ENCODE peak calls at places on chromosomes 6 and 20, in eight cellular contexts. J, S, P, T, L, O, H and B are unnamed samples. For H3K36me3, the result is how much of the 10 kb centered on the place peaks cover.

GRCh38 chr20:10745790-10746189 is 72.0 kb upstream of the JAG1 start:
- ATAC-seq in J (no peak), S (no peak), P (no peak), T (no peak), L (no peak), O (no peak), H (no peak), B (no peak)

GRCh38 chr20:1535420-1536175 is 21.9 kb downstream of the SIRPD start:
- ATAC-seq in J (no peak), S (peak), P (no peak), T (no peak), L (no peak), O (no peak), H (peak), B (no peak)

GRCh38 chr6:63307581-63308246 is 12.1 kb downstream of the LGSN start:
- ATAC-seq in J (no peak), S (no peak), P (peak), T (no peak), L (peak), O (peak), H (peak), B (no peak)

GRCh38 chr20:40682104-40683045 is 6.7 kb downstream of the MAFB start:
- ATAC-seq in J (peak), S (no peak), P (peak), T (no peak), L (no peak), O (no peak), H (peak), B (peak)

GRCh38 chr6:49839957-49840356 is 26.4 kb downstream of the CRISP1 start:
- ATAC-seq in J (no peak), S (no peak), P (no peak), T (no peak), L (no peak), O (no peak), H (no peak), B (no peak)

GRCh38 chr6:11288065-11288464 is 55.6 kb upstream of the NEDD9 start:
- ATAC-seq in J (peak), S (no peak), P (no peak), T (no peak), L (no peak), O (no peak), H (peak), B (no peak)

GRCh38 chr6:56851104-56851503 is 103.8 kb upstream of the BEND6 start:
- ATAC-seq in J (no peak), S (no peak), P (peak), T (no peak), L (no peak), O (no peak), H (peak), B (peak)

GRCh38 chr20:8292793-8293192 is 160.7 kb downstream of the PLCB1 start:
- ATAC-seq in J (no peak), S (no peak), P (no peak), T (no peak), L (no peak), O (no peak), H (no peak), B (no peak)

GRCh38 chr20:57893364-57894001 is 183.7 kb upstream of the PMEPA1 start:
- ATAC-seq in J (no peak), S (no peak), P (no peak), T (no peak), L (no peak), O (no peak), H (no peak), B (no peak)

GRCh38 chr6:148811472-148811871 is 64.6 kb downstream of the UST start:
- ATAC-seq in J (no peak), S (no peak), P (no peak), T (no peak), L (no peak), O (no peak), H (no peak), B (peak)

GRCh38 chr6:71730284-71730683 is 156.1 kb upstream of the RIMS1 start:
- ATAC-seq in J (no peak), S (no peak), P (no peak), T (no peak), L (no peak), O (no peak), H (no peak), B (no peak)

GRCh38 chr20:41228858-41229257 is 88.7 kb downstream of the ZHX3 start:
- ATAC-seq in J (no peak), S (no peak), P (no peak), T (no peak), L (no peak), O (no peak), H (no peak), B (no peak)

GRCh38 chr6:46989384-46989783 is 52.7 kb downstream of the ADGRF1 start:
- ATAC-seq in J (no peak), S (no peak), P (no peak), T (no peak), L (no peak), O (peak), H (peak), B (peak)

GRCh38 chr6:90184334-90185298 is 112.0 kb downstream of the BACH2 start:
- ATAC-seq in J (peak), S (no peak), P (peak), T (peak), L (peak), O (no peak), H (peak), B (no peak)

DNA sequence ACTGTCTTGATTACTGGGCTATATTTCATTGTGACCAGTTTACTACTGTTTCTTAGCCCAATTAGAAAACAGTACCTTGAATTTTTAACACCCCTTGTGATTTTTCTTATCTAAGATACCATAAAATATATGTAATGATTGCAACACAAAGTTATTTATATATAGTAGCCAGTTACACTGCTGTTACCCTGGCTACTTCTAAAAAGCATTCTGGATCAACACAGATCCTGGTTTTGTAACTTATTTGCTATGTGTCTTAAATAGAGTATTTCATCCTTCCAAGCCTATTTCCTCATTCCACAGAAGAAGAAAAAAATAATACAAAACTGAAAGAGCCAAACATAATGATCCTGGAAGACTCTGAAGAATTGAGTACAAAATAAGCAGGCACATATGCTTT is 18.9 kb upstream of the GSTA4 start:
- ATAC-seq in J (peak), S (no peak), P (peak), T (no peak), L (no peak), O (no peak), H (no peak), B (no peak)
- H3K36me3 ChIP-seq in J (under half), S (half or more), P (under half), T (half or more), L (under half), O (under half), H (half or more), B (half or more)

DNA sequence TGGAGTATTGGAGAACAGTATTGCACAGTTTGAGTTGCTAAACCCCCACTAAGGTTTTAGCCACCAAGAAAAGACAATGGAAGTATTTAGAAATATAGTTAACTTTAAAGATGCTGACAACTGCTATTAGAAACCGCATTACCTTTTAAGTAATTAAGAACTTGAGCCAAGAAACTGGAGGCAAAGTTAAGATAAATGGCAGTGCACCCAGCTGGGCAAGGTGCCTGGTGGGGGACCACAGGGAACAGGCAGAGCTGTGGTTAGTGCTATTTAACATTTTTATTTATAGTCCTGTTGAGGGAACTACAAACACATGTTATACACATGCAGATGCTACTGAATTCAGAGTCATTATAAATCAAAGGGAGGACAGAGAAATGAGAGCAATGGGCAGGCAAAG is 447.9 kb downstream of the TFAP2B start:
- ATAC-seq in J (no peak), S (no peak), P (no peak), T (no peak), L (no peak), O (no peak), H (no peak), B (no peak)
- H3K27ac ChIP-seq in J (no peak), S (no peak), P (no peak), T (no peak), L (no peak), O (no peak), H (no peak), B (no peak)

GRCh38 chr20:47627540-47627939 is 125.9 kb downstream of the NCOA3 start:
- ATAC-seq in J (no peak), S (no peak), P (no peak), T (no peak), L (no peak), O (no peak), H (no peak), B (no peak)

GRCh38 chr20:47635256-47635655 is 133.6 kb downstream of the NCOA3 start:
- ATAC-seq in J (no peak), S (no peak), P (no peak), T (no peak), L (no peak), O (no peak), H (no peak), B (no peak)

DNA sequence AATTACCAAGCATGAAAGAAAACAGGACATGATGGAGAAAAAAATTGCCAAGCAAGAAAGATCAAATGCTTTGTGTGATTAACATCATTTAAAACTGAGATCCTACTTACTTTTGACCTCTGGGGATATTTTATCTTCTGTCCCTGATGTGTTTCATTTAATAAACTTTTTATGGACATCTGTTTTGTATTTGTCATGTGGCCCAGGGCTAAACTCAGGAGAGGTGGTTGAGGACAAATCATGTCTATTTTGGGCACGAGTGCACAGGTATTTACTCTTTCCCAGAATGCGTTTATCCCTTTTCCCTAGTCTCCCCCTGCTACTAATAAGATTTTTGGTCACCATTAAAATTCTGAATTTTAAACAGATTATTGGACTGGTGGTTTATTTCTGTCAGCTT is 128.2 kb downstream of the NCOA3 start:
- ATAC-seq in J (no peak), S (no peak), P (no peak), T (no peak), L (no peak), O (no peak), H (no peak), B (no peak)
- H3K36me3 ChIP-seq in J (under half), S (half or more), P (under half), T (under half), L (under half), O (under half), H (half or more), B (under half)

DNA sequence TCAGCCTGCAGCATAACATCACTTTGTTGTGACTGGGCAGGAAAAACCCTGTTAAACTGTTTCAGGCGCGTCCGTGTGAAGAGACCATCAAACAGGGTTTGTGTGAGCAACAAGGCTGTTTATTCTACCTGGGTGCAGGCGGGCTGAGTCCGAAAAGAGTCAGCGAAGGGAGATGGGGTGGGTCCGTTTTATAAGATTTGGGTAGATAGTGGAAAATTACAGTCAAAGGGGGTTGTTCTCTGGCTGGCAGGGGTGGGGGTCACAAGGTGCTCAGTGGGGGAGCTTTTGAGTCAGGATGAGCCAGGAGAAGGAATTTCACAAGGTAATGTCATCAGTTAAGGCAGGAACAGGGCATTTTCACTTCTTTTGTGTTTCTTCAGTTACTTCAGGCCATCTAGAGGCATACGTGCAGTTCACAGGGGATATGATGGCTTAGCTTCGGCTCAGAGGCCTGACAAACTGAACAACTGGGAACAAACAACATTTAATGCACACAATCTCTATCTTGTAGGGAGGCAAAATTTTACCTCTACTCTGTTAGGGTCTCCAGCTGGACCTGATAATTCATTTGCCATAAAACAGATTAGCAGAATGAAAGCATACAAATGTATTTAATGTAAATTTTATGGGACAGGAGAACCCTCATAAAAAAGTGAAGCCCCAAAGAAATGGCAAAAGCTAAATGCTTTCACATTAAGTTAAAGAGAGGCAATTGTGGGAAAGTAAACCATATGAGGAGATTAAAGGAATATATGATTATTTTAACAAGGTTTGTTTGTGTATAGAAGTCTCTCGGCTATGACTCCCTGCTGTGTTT is 58.3 kb upstream of the HFE start:
- ATAC-seq in J (no peak), S (no peak), P (no peak), T (no peak), L (no peak), O (no peak), H (no peak), B (no peak)
- H3K27ac ChIP-seq in J (no peak), S (no peak), P (no peak), T (no peak), L (peak), O (no peak), H (no peak), B (no peak)

DNA sequence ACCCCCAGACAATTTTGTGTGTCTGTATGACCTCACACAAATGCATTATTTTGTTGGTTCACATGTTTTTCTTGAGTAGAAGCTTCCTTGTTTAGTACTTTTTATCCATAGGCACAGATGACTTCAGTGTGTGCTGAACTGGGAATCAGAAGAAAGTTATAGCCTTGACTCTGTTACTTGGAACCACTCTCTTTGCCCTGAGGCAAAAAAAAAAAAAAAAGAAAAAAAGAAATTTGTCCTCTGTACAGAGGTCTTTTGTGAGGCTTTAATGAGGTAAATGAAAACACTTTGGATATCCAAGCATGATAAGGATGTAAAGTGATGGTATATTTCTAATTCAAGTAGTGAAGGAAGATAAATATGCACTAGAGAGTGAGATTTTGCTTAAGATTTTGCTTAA is 51.9 kb downstream of the TRMT11 start:
- ATAC-seq in J (no peak), S (no peak), P (no peak), T (no peak), L (no peak), O (no peak), H (no peak), B (no peak)
- H3K36me3 ChIP-seq in J (under half), S (under half), P (under half), T (under half), L (under half), O (under half), H (under half), B (under half)

GRCh38 chr6:2940851-2941250 is 30.5 kb downstream of the SERPINB6 start:
- ATAC-seq in J (no peak), S (no peak), P (no peak), T (no peak), L (no peak), O (no peak), H (no peak), B (no peak)
- H3K27ac ChIP-seq in J (no peak), S (peak), P (no peak), T (peak), L (no peak), O (no peak), H (peak), B (no peak)

DNA sequence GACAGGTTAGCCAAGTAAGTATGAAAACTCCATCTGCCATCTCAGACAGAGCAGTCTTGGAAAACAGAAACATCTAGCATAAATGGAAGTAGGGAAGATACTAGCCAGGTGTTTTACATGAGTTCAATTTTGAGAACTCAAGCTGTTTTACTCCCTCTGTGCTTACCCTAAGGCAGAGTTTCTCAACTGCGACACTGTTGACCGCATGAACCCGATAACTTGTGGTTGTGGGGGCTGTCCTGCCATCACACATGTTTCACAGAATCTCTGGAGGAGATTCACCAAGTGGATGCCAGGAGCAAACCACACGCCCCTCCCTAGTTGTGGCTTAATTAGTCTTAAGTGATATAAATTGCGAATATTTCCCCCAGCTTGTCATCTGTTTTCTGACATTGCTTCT is 2.3 kb upstream of the SERPINB6 start:
- ATAC-seq in J (no peak), S (no peak), P (no peak), T (no peak), L (no peak), O (no peak), H (no peak), B (no peak)
- H3K36me3 ChIP-seq in J (under half), S (under half), P (under half), T (under half), L (under half), O (under half), H (under half), B (under half)

GRCh38 chr6:157760589-157761330 is 62.3 kb upstream of the SNX9 start:
- ATAC-seq in J (no peak), S (peak), P (peak), T (no peak), L (no peak), O (no peak), H (no peak), B (no peak)
- H3K27ac ChIP-seq in J (no peak), S (peak), P (peak), T (peak), L (peak), O (no peak), H (no peak), B (no peak)